ENCODE peak calls at places on chromosomes 3 and 15, in four cellular contexts. C is MV-4-11, L is fibroblast of pulmonary artery, O is NB4. T is an unnamed sample.

GRCh38 chr3:100106094-100106493 is 8.2 kb downstream of the FILIP1L start:
- DNase-seq in O (no peak), C (no peak), L (no peak), T (no peak)

GRCh38 chr15:89083246-89083645 is 5.0 kb upstream of the ABHD2 start:
- DNase-seq in C (no peak), L (no peak), O (no peak), T (no peak)

GRCh38 chr3:100891827-100892226 is 101.4 kb downstream of the ABI3BP start:
- DNase-seq in C (no peak), L (no peak), O (no peak), T (no peak)

GRCh38 chr3:114439279-114439678 is 145.5 kb downstream of the TIGIT start:
- DNase-seq in L (no peak), C (no peak), O (no peak), T (no peak)

GRCh38 chr3:94413721-94414106 is 350.9 kb downstream of the NSUN3 start:
- DNase-seq in C (no peak), L (peak), O (no peak), T (no peak)

GRCh38 chr3:71478568-71478967 is 105.0 kb downstream of the FOXP1 start:
- DNase-seq in L (no peak), C (no peak), O (no peak), T (no peak)

GRCh38 chr3:72973031-72973723 is 23.4 kb upstream of the PPP4R2 start:
- DNase-seq in C (no peak), L (peak), O (no peak), T (no peak)

GRCh38 chr3:16606398-16606797 is 1.2 kb upstream of the DAZL start:
- DNase-seq in L (no peak), C (no peak), O (no peak), T (no peak)

GRCh38 chr3:179149951-179150350 is 1.8 kb downstream of the PIK3CA start:
- DNase-seq in L (peak), C (no peak), O (no peak), T (no peak)

GRCh38 chr3:195863121-195864061 is 45.0 kb downstream of the TNK2 start:
- DNase-seq in L (peak), C (peak), O (peak), T (no peak)

GRCh38 chr3:21041621-21042020 is 709.4 kb downstream of the ZNF385D start:
- DNase-seq in L (peak), C (no peak), O (no peak), T (no peak)

GRCh38 chr3:88003115-88003755 is 55.6 kb downstream of the CGGBP1 start:
- DNase-seq in L (peak), C (peak), O (peak), T (no peak)

GRCh38 chr3:8838765-8839423 is 69.5 kb upstream of the OXTR start:
- DNase-seq in C (no peak), L (no peak), O (no peak), T (no peak)

GRCh38 chr3:76369170-76369569 is 583.8 kb upstream of the ZNF717 start:
- DNase-seq in L (peak), C (peak), O (peak), T (no peak)

GRCh38 chr15:63970723-63971426 is 75.4 kb downstream of the DAPK2 start:
- DNase-seq in C (peak), L (no peak), O (no peak), T (no peak)

GRCh38 chr3:124078978-124079911 is 87.3 kb upstream of the ROPN1 start:
- DNase-seq in O (peak), C (no peak), L (peak), T (no peak)

GRCh38 chr3:69690-70089 is 126.9 kb upstream of the CHL1 start:
- DNase-seq in L (peak), O (peak), C (peak), T (no peak)

GRCh38 chr3:84194032-84194431 is 764.8 kb upstream of the CADM2 start:
- DNase-seq in L (no peak), C (no peak), O (no peak), T (no peak)

GRCh38 chr3:178422406-178422805 is 113.8 kb upstream of the KCNMB2 start:
- DNase-seq in C (no peak), O (no peak), L (no peak), T (no peak)

GRCh38 chr15:60781211-60781713 is 302.3 kb upstream of the ICE2 start:
- DNase-seq in L (no peak), O (no peak), C (no peak), T (no peak)

GRCh38 chr15:70226337-70226980 is 128.7 kb upstream of the TLE3 start:
- DNase-seq in L (no peak), C (no peak), O (no peak), T (no peak)

GRCh38 chr3:183300996-183301562 is 48.0 kb downstream of the B3GNT5 start:
- DNase-seq in O (no peak), L (no peak), C (no peak), T (no peak)

GRCh38 chr15:69484837-69485236 is 32.2 kb downstream of the RPLP1 start:
- DNase-seq in L (no peak), C (no peak), O (no peak), T (no peak)

GRCh38 chr3:14357463-14357862 is 44.9 kb upstream of the SLC6A6 start:
- DNase-seq in L (no peak), C (no peak), O (no peak), T (no peak)

GRCh38 chr15:95407534-95407933 is 923.0 kb upstream of the NR2F2 start:
- DNase-seq in C (no peak), L (no peak), O (no peak), T (no peak)

GRCh38 chr3:59412506-59412905 is 362.7 kb upstream of the CFAP20DC start:
- DNase-seq in O (no peak), L (no peak), C (no peak), T (no peak)

GRCh38 chr15:63535689-63536088 is 31.3 kb downstream of the USP3 start:
- DNase-seq in C (no peak), O (no peak), L (no peak), T (no peak)

GRCh38 chr15:62112616-62113593 is 46.1 kb downstream of the C2CD4A start:
- DNase-seq in O (no peak), C (no peak), L (peak), T (no peak)

GRCh38 chr15:58165661-58166060 is 27.5 kb downstream of the AQP9 start:
- DNase-seq in C (no peak), L (peak), O (no peak), T (no peak)

GRCh38 chr3:128424508-128425069 is 42.1 kb downstream of the DNAJB8 start:
- DNase-seq in C (no peak), O (no peak), L (peak), T (no peak)

GRCh38 chr3:39154323-39155021 is 1.1 kb upstream of the CSRNP1 start:
- DNase-seq in O (peak), L (no peak), C (no peak), T (no peak)

GRCh38 chr15:76626611-76627010 is 278.5 kb downstream of the SCAPER start:
- DNase-seq in C (no peak), L (no peak), O (no peak), T (no peak)